ENCODE peak calls at places on chromosome 9, in nine cellular contexts. One of them, this sample, is unnamed.

GRCh38 chr9:37931586-37931985 is 27.7 kb upstream of the SLC25A51 start:
- DNase-seq in upper lobe of left lung: no peak
- DNase-seq in tibial nerve: no peak
- DNase-seq in K562: no peak
- DNase-seq in HepG2: no peak
- DNase-seq in stomach: no peak
- DNase-seq in A549: no peak
- DNase-seq in H1: no peak
- DNase-seq in transverse colon: no peak
- DNase-seq in this sample: no peak

GRCh38 chr9:124084087-124084486 is 72.5 kb downstream of the LHX2 start:
- DNase-seq in K562: no peak
- DNase-seq in stomach: no peak
- DNase-seq in H1: no peak
- DNase-seq in HepG2: peak; percentile 19
- DNase-seq in upper lobe of left lung: no peak
- DNase-seq in A549: no peak
- DNase-seq in tibial nerve: no peak
- DNase-seq in transverse colon: no peak
- DNase-seq in this sample: no peak

GRCh38 chr9:357560-357959 is 142.9 kb downstream of the DOCK8 start:
- DNase-seq in transverse colon: no peak
- DNase-seq in H1: no peak
- DNase-seq in tibial nerve: no peak
- DNase-seq in K562: peak; percentile 72
- DNase-seq in stomach: no peak
- DNase-seq in upper lobe of left lung: no peak
- DNase-seq in HepG2: no peak
- DNase-seq in A549: no peak
- DNase-seq in this sample: no peak

GRCh38 chr9:35516481-35516880 is 26.6 kb downstream of the RUSC2 start:
- DNase-seq in H1: no peak
- DNase-seq in tibial nerve: no peak
- DNase-seq in K562: no peak
- DNase-seq in A549: peak; percentile 33
- DNase-seq in stomach: no peak
- DNase-seq in upper lobe of left lung: no peak
- DNase-seq in HepG2: no peak
- DNase-seq in transverse colon: no peak
- DNase-seq in this sample: no peak

GRCh38 chr9:87573841-87574342 is 76.2 kb downstream of the DAPK1 start:
- DNase-seq in K562: no peak
- DNase-seq in stomach: no peak
- DNase-seq in H1: no peak
- DNase-seq in upper lobe of left lung: no peak
- DNase-seq in transverse colon: no peak
- DNase-seq in A549: no peak
- DNase-seq in HepG2: no peak
- DNase-seq in tibial nerve: no peak
- DNase-seq in this sample: no peak

GRCh38 chr9:90547896-90548295 is 94.7 kb downstream of the DIRAS2 start:
- DNase-seq in H1: no peak
- DNase-seq in upper lobe of left lung: no peak
- DNase-seq in K562: no peak
- DNase-seq in HepG2: no peak
- DNase-seq in transverse colon: no peak
- DNase-seq in tibial nerve: no peak
- DNase-seq in stomach: no peak
- DNase-seq in A549: no peak
- DNase-seq in this sample: no peak

GRCh38 chr9:133991964-133992779 is at the start of gene VAV2:
- DNase-seq in A549: peak; percentile 35
- DNase-seq in transverse colon: peak; percentile 70
- DNase-seq in K562: peak; percentile 57
- DNase-seq in tibial nerve: no peak
- DNase-seq in upper lobe of left lung: peak; percentile 73
- DNase-seq in stomach: peak; percentile 65
- DNase-seq in H1: no peak
- DNase-seq in HepG2: peak; percentile 48
- DNase-seq in this sample: peak; percentile 84

GRCh38 chr9:128252317-128253139 is 23.3 kb downstream of the GOLGA2 start:
- DNase-seq in stomach: no peak
- DNase-seq in upper lobe of left lung: no peak
- DNase-seq in H1: no peak
- DNase-seq in tibial nerve: no peak
- DNase-seq in K562: peak; percentile 12
- DNase-seq in HepG2: no peak
- DNase-seq in A549: no peak
- DNase-seq in transverse colon: no peak
- DNase-seq in this sample: no peak

GRCh38 chr9:77575785-77576184 is 72.3 kb downstream of the GNA14 start:
- DNase-seq in A549: no peak
- DNase-seq in upper lobe of left lung: no peak
- DNase-seq in transverse colon: no peak
- DNase-seq in tibial nerve: no peak
- DNase-seq in H1: no peak
- DNase-seq in K562: peak; percentile 21
- DNase-seq in stomach: no peak
- DNase-seq in HepG2: no peak
- DNase-seq in this sample: no peak
- TF ChIP-seq EP300 in A549: no peak
- TF ChIP-seq EP300 in upper lobe of left lung: no peak
- TF ChIP-seq EP300 in transverse colon: no peak
- TF ChIP-seq EP300 in tibial nerve: no peak
- TF ChIP-seq EP300 in H1: no peak
- TF ChIP-seq EP300 in K562: no peak
- TF ChIP-seq EP300 in stomach: no peak
- TF ChIP-seq EP300 in HepG2: no peak
- TF ChIP-seq EP300 in this sample: no peak

DNA sequence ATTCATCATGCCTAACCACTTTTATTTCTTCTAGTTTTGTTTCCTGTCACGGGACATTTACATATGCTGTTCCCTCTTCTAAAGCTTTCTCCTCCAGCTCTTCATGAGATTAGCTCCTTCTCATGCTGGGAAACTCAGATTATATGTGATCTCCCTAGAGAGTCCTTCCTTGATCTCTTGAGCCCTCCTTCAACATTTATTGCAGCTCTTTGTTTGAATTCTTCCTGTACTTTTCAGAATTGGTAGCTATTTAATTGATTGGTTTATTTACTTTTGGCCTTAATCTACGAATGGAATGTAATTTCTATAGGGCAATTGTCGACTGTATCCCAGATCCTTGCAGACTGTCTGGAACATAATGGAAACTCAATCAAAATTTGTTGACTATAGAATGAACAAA is 9.7 kb upstream of the TRPM3 start:
- DNase-seq in transverse colon: no peak
- DNase-seq in tibial nerve: no peak
- DNase-seq in A549: no peak
- DNase-seq in stomach: no peak
- DNase-seq in HepG2: no peak
- DNase-seq in H1: no peak
- DNase-seq in K562: no peak
- DNase-seq in upper lobe of left lung: no peak
- DNase-seq in this sample: no peak
- TF ChIP-seq EP300 in transverse colon: no peak
- TF ChIP-seq EP300 in tibial nerve: no peak
- TF ChIP-seq EP300 in A549: no peak
- TF ChIP-seq EP300 in stomach: no peak
- TF ChIP-seq EP300 in HepG2: no peak
- TF ChIP-seq EP300 in H1: no peak
- TF ChIP-seq EP300 in K562: no peak
- TF ChIP-seq EP300 in upper lobe of left lung: no peak
- TF ChIP-seq EP300 in this sample: no peak

DNA sequence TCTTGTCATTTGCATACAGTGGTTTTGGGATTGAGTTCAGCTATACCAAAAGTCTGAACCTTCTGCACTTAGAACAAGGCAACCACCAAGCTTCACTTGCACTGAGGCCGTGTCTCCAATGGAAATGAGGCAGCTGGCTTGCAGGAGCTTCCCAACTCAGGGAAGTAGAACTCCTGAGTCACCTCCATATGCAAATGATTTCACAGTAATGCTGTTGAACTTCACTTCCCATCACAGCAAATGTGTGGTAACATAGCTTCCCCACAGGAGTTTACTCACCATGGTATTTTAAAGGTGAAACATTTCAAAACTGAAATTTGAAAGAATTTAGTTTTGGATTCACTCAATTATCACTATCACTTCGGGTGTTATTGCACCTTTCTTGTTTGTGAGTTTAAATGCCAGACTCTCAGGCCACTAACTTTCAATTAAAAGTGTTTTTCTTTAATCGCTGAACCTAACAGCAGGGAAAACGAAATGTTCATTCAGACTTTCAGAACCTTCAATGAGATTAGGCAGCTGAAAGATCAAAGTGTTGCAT is 9.0 kb downstream of the CD274 start:
- DNase-seq in tibial nerve: no peak
- DNase-seq in H1: no peak
- DNase-seq in upper lobe of left lung: peak; percentile 49
- DNase-seq in transverse colon: no peak
- DNase-seq in A549: no peak
- DNase-seq in stomach: peak; percentile 32
- DNase-seq in HepG2: no peak
- DNase-seq in K562: no peak
- DNase-seq in this sample: no peak
- TF ChIP-seq EP300 in tibial nerve: no peak
- TF ChIP-seq EP300 in H1: no peak
- TF ChIP-seq EP300 in upper lobe of left lung: no peak
- TF ChIP-seq EP300 in transverse colon: no peak
- TF ChIP-seq EP300 in A549: no peak
- TF ChIP-seq EP300 in stomach: no peak
- TF ChIP-seq EP300 in HepG2: no peak
- TF ChIP-seq EP300 in K562: no peak
- TF ChIP-seq EP300 in this sample: no peak

DNA sequence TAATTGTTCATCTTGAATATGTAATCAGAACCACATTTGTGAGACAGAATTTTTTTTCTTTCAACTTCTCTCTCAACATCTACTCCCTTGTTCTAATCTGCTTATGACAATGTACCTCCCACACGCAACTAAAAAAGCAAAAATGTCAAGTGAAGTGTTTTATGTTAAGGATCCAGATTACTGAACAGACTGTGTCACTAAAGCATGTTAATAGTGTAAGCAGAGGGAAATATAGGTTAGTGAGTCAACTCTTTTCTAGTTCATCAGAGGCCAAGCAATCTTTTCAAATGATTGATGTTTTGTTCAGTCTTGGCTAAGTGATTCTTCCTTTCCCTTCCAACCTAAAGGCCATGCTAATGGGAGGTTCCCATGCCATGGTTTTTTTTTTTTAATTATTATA is 34.7 kb upstream of the IDNK start:
- DNase-seq in transverse colon: no peak
- DNase-seq in H1: no peak
- DNase-seq in HepG2: no peak
- DNase-seq in tibial nerve: no peak
- DNase-seq in stomach: no peak
- DNase-seq in A549: no peak
- DNase-seq in K562: no peak
- DNase-seq in upper lobe of left lung: no peak
- DNase-seq in this sample: no peak
- TF ChIP-seq EP300 in transverse colon: no peak
- TF ChIP-seq EP300 in H1: no peak
- TF ChIP-seq EP300 in HepG2: no peak
- TF ChIP-seq EP300 in tibial nerve: no peak
- TF ChIP-seq EP300 in stomach: no peak
- TF ChIP-seq EP300 in A549: no peak
- TF ChIP-seq EP300 in K562: no peak
- TF ChIP-seq EP300 in upper lobe of left lung: no peak
- TF ChIP-seq EP300 in this sample: no peak

DNA sequence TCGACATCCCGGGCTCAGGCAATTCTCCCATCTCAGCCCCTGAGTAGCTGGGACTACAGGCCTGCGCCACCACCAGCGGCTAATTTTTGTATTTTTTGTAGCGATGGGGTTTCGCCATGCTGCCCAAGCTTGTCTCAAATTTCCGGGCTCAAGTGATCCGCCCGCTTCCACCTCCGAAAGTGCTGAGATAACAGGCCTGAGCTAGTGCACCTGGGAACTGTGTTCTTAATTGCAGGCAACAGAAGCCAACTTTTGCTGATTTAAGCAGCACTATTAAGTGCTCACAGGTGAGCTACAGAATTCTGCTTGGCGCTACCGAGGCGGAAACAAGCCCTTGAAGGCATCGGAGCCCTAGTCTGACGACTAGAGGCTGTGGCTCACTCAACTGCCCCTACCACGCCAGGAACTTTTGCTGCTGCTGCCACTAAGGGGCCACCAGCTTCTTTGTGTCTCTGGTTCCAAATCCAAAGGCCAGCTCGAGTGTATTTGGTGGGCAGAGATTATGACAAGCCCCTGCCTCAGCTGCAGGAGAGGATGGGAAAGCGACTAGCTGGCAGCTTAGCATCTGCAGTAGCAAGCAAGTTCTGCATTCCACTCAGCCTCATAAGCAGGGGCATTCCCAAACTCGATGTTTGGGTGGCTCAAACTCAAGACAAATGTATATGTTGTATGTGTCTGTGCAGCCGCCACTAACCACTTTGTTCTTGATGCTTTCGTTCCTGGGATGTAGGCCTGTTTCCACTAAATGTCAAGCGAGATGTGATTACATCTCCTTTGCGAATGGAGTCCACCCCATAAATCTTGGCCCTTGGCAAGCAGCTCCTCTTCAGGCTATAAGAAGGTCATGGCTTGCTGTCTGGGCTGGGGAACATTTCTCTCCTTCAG is 10.6 kb upstream of the HMCN2 start:
- DNase-seq in transverse colon: no peak
- DNase-seq in tibial nerve: peak; percentile 7
- DNase-seq in H1: no peak
- DNase-seq in A549: no peak
- DNase-seq in K562: no peak
- DNase-seq in stomach: no peak
- DNase-seq in HepG2: no peak
- DNase-seq in upper lobe of left lung: no peak
- DNase-seq in this sample: peak; percentile 39
- TF ChIP-seq EP300 in transverse colon: no peak
- TF ChIP-seq EP300 in tibial nerve: no peak
- TF ChIP-seq EP300 in H1: no peak
- TF ChIP-seq EP300 in A549: no peak
- TF ChIP-seq EP300 in K562: no peak
- TF ChIP-seq EP300 in stomach: no peak
- TF ChIP-seq EP300 in HepG2: no peak
- TF ChIP-seq EP300 in upper lobe of left lung: no peak
- TF ChIP-seq EP300 in this sample: no peak

DNA sequence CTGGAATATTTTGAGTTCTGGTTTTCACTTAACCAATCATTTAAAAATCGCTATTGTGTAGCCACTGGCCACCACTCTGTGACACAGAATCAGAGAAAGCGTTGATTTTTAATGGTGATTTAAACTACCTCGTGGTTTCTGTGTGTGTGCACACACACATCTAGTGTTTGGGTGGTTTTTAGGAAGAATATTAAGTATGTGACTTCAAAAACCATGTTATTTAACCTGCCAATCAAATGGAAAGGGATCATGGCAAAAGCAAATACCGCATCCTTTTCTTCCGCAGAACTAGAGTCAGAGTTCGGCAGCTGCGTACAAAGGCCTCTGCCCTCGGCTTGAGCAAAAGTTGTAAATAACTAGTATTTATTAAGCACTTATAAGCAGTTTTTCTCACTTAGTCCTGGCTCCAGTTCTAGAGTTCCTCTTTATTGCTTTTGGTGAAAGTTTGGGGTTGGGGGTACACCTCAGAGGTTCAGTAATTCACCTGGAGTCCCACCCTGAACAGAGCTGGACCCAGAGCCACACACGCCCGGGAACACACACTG is 40.6 kb downstream of the HABP4 start:
- DNase-seq in A549: no peak
- DNase-seq in K562: no peak
- DNase-seq in H1: no peak
- DNase-seq in transverse colon: no peak
- DNase-seq in HepG2: peak; percentile 73
- DNase-seq in stomach: no peak
- DNase-seq in tibial nerve: no peak
- DNase-seq in upper lobe of left lung: no peak
- DNase-seq in this sample: no peak
- TF ChIP-seq EP300 in A549: no peak
- TF ChIP-seq EP300 in K562: no peak
- TF ChIP-seq EP300 in H1: no peak
- TF ChIP-seq EP300 in transverse colon: no peak
- TF ChIP-seq EP300 in HepG2: no peak
- TF ChIP-seq EP300 in stomach: no peak
- TF ChIP-seq EP300 in tibial nerve: no peak
- TF ChIP-seq EP300 in upper lobe of left lung: no peak
- TF ChIP-seq EP300 in this sample: no peak

This sample was measured in sigmoid colon.